ENCODE peak calls at places on chromosome 16, in eight cellular contexts. V, R, G, N, X, A, W and Z are unnamed samples.

GRCh38 chr16:67531247-67531646 is 2.6 kb downstream of the RIPOR1 start:
- DNase-seq in W (no peak), G (no peak), A (no peak), R (no peak), N (no peak), X (peak), V (no peak), Z (no peak)

GRCh38 chr16:68179855-68180254 is 56.1 kb downstream of the ESRP2 start:
- DNase-seq in G (no peak), V (no peak), N (no peak), X (no peak), R (no peak), W (no peak), A (no peak), Z (no peak)

GRCh38 chr16:20253825-20254224 is 73.5 kb downstream of the GP2 start:
- DNase-seq in W (no peak), V (no peak), G (no peak), A (no peak), R (no peak), X (no peak), N (no peak), Z (no peak)

GRCh38 chr16:47392114-47392513 is 68.7 kb downstream of the ITFG1 start:
- DNase-seq in W (peak), G (no peak), N (no peak), V (peak), X (peak), R (no peak), A (no peak), Z (no peak)

GRCh38 chr16:30018731-30019158 is 4.3 kb upstream of the C16orf92 start:
- DNase-seq in W (peak), X (no peak), G (no peak), A (no peak), V (no peak), N (no peak), R (no peak), Z (no peak)

GRCh38 chr16:27722266-27722636 is 172.3 kb downstream of the KATNIP start:
- DNase-seq in G (no peak), N (no peak), X (no peak), W (no peak), V (no peak), A (no peak), R (no peak), Z (no peak)

GRCh38 chr16:66270333-66270927 is 96.1 kb upstream of the CDH5 start:
- DNase-seq in R (peak), V (peak), N (peak), W (peak), A (peak), G (peak), X (no peak), Z (peak)

GRCh38 chr16:78761427-78761826 is 662.0 kb downstream of the WWOX start:
- DNase-seq in X (no peak), N (no peak), V (no peak), R (no peak), W (no peak), A (no peak), G (no peak), Z (no peak)

GRCh38 chr16:2187212-2187611 is 9.2 kb downstream of the CASKIN1 start:
- DNase-seq in R (no peak), V (no peak), A (no peak), X (no peak), G (no peak), W (no peak), N (no peak), Z (no peak)

GRCh38 chr16:88561485-88562369 is 8.5 kb upstream of the ZC3H18 start:
- DNase-seq in W (peak), X (peak), N (peak), G (peak), R (peak), V (peak), A (peak), Z (no peak)

GRCh38 chr16:46638947-46639925 is 18.1 kb upstream of the SHCBP1 start:
- DNase-seq in G (no peak), V (no peak), R (no peak), A (no peak), X (no peak), N (no peak), W (no peak), Z (no peak)

GRCh38 chr16:11056989-11057645 is 112.8 kb downstream of the CLEC16A start:
- DNase-seq in R (no peak), N (no peak), X (no peak), V (no peak), G (no peak), W (no peak), A (no peak), Z (no peak)

GRCh38 chr16:13068912-13069583 is 167.7 kb downstream of the SHISA9 start:
- DNase-seq in V (no peak), A (no peak), X (no peak), N (no peak), W (no peak), G (no peak), R (no peak), Z (no peak)

GRCh38 chr16:61730997-61731396 is 305.2 kb downstream of the CDH8 start:
- DNase-seq in X (no peak), W (no peak), A (no peak), V (no peak), R (no peak), G (no peak), N (no peak), Z (no peak)

GRCh38 chr16:78434401-78434800 is 334.9 kb downstream of the WWOX start:
- DNase-seq in G (no peak), W (no peak), V (no peak), R (no peak), X (no peak), A (no peak), N (no peak), Z (no peak)

GRCh38 chr16:67212766-67213165 is 13.8 kb downstream of the ELMO3 start:
- DNase-seq in W (peak), N (no peak), X (no peak), A (no peak), V (no peak), G (no peak), R (no peak), Z (no peak)